ENCODE peak calls at places on chromosomes 12 and 14, in four cellular contexts. U is OCI-LY7, A is mucosa of descending colon, G is AG09309. S is an unnamed sample.

GRCh38 chr14:99910337-99911268 is 117.4 kb downstream of the EML1 start:
- DNase-seq in A (no peak), G (peak), U (no peak), S (peak)

GRCh38 chr14:73785834-73786631 is 65.6 kb upstream of the PTGR2 start:
- DNase-seq in A (peak), G (peak), U (peak), S (peak)

GRCh38 chr14:78848234-78848820 is 678.2 kb downstream of the NRXN3 start:
- DNase-seq in G (no peak), A (peak), U (peak), S (peak)

GRCh38 chr14:88075298-88075981 is 70.5 kb downstream of the GPR65 start:
- DNase-seq in U (no peak), A (no peak), G (no peak), S (no peak)

GRCh38 chr12:47856094-47856493 is 36.4 kb upstream of the HDAC7 start:
- DNase-seq in U (no peak), G (no peak), A (no peak), S (no peak)

GRCh38 chr12:62763319-62763718 is 171.6 kb downstream of the PPM1H start:
- DNase-seq in G (no peak), A (no peak), U (no peak), S (no peak)

GRCh38 chr12:58249610-58250009 is 308.2 kb downstream of the ATP23 start:
- DNase-seq in A (no peak), U (no peak), G (no peak), S (no peak)

GRCh38 chr12:121628536-121628935 is 2.2 kb downstream of the ORAI1 start:
- DNase-seq in G (no peak), U (peak), A (no peak), S (no peak)

GRCh38 chr12:31368666-31369361 is 42.9 kb upstream of the SINHCAF start:
- DNase-seq in G (no peak), U (no peak), A (peak), S (no peak)

GRCh38 chr12:40946612-40947194 is 241.4 kb upstream of the PDZRN4 start:
- DNase-seq in G (no peak), U (peak), A (no peak), S (no peak)

GRCh38 chr14:89146291-89146690 is 270.7 kb downstream of the FOXN3 start:
- DNase-seq in U (no peak), A (no peak), G (no peak), S (no peak)

GRCh38 chr14:105045710-105046326 is 19.4 kb downstream of the GPR132 start:
- DNase-seq in A (peak), U (peak), G (no peak), S (no peak)

GRCh38 chr12:40942326-40942725 is 245.8 kb upstream of the PDZRN4 start:
- DNase-seq in A (no peak), G (no peak), U (no peak), S (no peak)

GRCh38 chr12:122062832-122063690 is 15.5 kb upstream of the MLXIP start:
- DNase-seq in U (no peak), G (no peak), A (peak), S (peak)

DNA sequence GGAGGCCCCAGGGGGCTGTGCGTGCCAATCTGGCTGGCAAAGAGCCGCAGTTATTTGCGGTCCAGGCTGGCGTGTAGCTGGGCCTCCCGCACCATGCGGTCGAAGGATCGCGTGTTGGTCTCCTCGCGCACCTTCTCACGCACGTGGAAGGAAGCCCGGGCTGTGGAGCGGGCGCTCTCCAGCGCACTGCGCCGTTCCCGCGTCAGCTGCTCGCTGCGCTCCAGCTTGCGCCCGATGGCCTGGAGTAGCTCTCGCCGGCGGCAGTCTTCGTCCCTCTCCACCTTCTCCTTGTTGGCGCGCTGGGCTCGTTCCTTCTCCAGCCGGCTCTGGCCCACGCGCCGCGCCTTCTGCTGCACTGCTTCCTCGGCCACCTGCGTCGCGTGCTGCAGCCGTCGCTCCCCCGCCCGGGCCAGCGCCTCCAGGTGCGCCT is 3.2 kb downstream of the CCDC177 start:
- DNase-seq in A (no peak), U (no peak), G (no peak), S (no peak)
- H3K4me3 ChIP-seq in A (no peak), U (no peak), G (no peak), S (peak)

GRCh38 chr12:11108862-11109261 is 16.7 kb upstream of the TAS2R43 start:
- DNase-seq in G (no peak), U (no peak), A (no peak), S (no peak)
- H3K4me3 ChIP-seq in G (no peak), U (no peak), A (no peak), S (no peak)

GRCh38 chr12:124842073-124842749 is 21.5 kb downstream of the SCARB1 start:
- DNase-seq in G (no peak), A (peak), U (no peak), S (no peak)
- H3K4me3 ChIP-seq in G (no peak), A (no peak), U (no peak), S (no peak)

DNA sequence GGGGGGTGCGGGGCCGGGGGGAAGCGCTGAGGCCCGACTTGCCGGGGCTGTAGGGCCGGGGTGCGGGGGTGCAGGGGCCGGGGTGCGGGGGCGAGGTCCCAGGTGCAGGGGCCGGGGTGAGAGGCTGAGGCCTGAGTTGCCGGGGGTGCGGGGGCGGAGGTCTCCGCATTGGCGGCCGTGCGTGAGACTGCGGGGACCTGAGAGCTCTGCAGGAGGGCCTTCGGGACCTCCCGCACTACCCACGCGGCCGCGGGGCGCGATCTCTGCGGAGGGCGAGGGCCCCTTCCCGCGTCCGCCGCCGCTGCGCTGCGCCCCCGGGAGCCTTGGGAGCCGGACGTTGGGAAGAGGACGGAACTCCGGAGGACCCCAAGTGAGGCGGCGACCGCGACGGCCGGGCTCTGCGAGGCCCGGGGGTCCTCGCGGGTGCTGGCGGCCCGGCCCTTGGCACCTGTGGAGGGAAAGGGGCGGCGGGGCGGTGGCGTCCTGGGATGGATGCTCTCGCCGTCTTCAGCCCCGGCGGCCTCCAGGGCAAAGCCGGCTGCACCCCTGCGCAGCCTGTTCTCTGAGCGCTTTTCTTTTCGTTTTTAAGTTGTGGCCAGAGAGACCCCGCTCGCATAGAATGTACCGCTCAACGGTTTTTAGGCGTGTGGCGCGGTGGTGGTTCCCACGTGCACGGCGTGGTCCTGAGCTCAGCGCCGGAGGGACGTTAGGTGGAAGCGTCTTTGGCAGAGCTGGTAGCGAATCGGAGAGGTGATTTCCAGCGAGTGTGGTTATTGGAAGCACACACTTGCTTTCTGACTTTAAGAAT is 1.3 kb downstream of the PIWIL1 start:
- DNase-seq in U (no peak), A (no peak), G (no peak), S (no peak)
- H3K4me3 ChIP-seq in U (no peak), A (no peak), G (no peak), S (no peak)

GRCh38 chr12:109115404-109115757 is 1.0 kb upstream of the ACACB start:
- DNase-seq in G (no peak), U (no peak), A (no peak), S (no peak)
- H3K4me3 ChIP-seq in G (no peak), U (no peak), A (no peak), S (no peak)

GRCh38 chr12:19430988-19431387 is 8.3 kb upstream of the AEBP2 start:
- DNase-seq in A (no peak), G (no peak), U (no peak), S (no peak)
- H3K4me3 ChIP-seq in A (no peak), G (no peak), U (no peak), S (no peak)

DNA sequence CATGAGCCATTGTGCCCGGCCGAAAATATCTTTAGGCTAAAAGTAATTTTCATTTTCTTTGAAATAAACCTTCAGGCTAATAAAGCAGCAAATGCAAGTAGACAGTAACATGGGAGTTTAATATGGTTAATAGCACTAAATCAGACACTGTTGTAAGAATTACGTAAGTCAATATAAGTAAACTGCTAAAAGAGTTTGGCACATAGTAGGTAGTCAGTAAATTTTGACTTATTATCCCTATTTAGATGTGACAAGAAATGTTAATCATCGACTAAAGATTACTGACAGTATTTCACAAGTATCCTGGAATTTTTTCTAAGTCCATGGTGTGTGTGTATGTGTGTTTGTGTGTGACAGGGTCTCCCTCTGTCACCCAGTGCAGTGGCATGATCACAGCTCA is 3.9 kb downstream of the PPP4R3A start:
- DNase-seq in U (no peak), A (no peak), G (no peak), S (no peak)
- H3K4me3 ChIP-seq in U (no peak), A (no peak), G (no peak), S (no peak)

GRCh38 chr14:101076451-101077220 is 173.1 kb upstream of the RTL1 start:
- DNase-seq in A (no peak), G (no peak), U (no peak), S (no peak)
- H3K4me3 ChIP-seq in A (no peak), G (no peak), U (no peak), S (peak)

GRCh38 chr12:42130670-42131402 is 13.8 kb downstream of the GXYLT1 start:
- DNase-seq in A (no peak), G (no peak), U (no peak), S (no peak)
- H3K4me3 ChIP-seq in A (no peak), G (peak), U (no peak), S (peak)